ENCODE peak calls at places on chromosomes 1 and 21, in nine cellular contexts. N is mucosa of gallbladder, S is left cardiac atrium, Q is NCI-H2081 treated with DMSO at 0.1 percent for 48 hours, J is Right ventricle myocardium inferior, T is germinal center, I is caudate nucleus, L is HFF-Myc, Y is ureter. B is an unnamed sample.

GRCh38 chr1:185317886-185318310 is 855 bp upstream of the IVNS1ABP start:
- DNase-seq in T (peak; percentile 56), L (no peak), I (no peak), S (peak; percentile 28), Y (peak; percentile 54), Q (no peak), N (peak; percentile 46), J (peak; percentile 69), B (no peak)

GRCh38 chr21:41871302-41872030 is 7.7 kb downstream of the PRDM15 start:
- DNase-seq in Q (no peak), Y (no peak), J (no peak), I (no peak), S (no peak), T (no peak), L (no peak), N (no peak), B (no peak)

GRCh38 chr1:178542554-178543290 is 29.8 kb downstream of the TEX35 start:
- DNase-seq in N (peak; percentile 91), Y (peak; percentile 93), T (peak; percentile 91), J (peak; percentile 90), Q (no peak), I (peak; percentile 68), S (peak; percentile 89), L (peak; percentile 70), B (peak; percentile 70)

GRCh38 chr1:155893389-155894142 is 17.6 kb downstream of the RIT1 start:
- DNase-seq in T (no peak), L (peak; percentile 79), Y (peak; percentile 46), N (no peak), Q (no peak), J (no peak), I (no peak), S (peak; percentile 30), B (no peak)

GRCh38 chr1:192225713-192226112 is 67.5 kb downstream of the RGS18 start:
- DNase-seq in T (no peak), N (no peak), Q (no peak), Y (no peak), L (peak; percentile 3), J (no peak), I (no peak), S (no peak), B (no peak)

GRCh38 chr1:30879126-30879786 is 29.3 kb downstream of the SDC3 start:
- DNase-seq in Y (no peak), L (no peak), I (no peak), S (no peak), N (no peak), Q (no peak), J (peak; percentile 34), T (no peak), B (no peak)

GRCh38 chr1:66924756-66925557 is at the start of the genes DNAI4 and MIER1:
- DNase-seq in Q (peak; percentile 96), N (peak; percentile 98), J (peak; percentile 100), I (peak; percentile 93), Y (peak; percentile 98), S (peak; percentile 98), T (peak; percentile 99), L (peak; percentile 92), B (peak; percentile 98)

GRCh38 chr21:41678016-41678935 is 88.6 kb downstream of the RIPK4 start:
- DNase-seq in I (no peak), Q (no peak), J (no peak), T (no peak), N (peak; percentile 90), Y (peak; percentile 77), L (no peak), S (no peak), B (no peak)

GRCh38 chr1:216095400-216095799 is 327.8 kb downstream of the USH2A start:
- DNase-seq in I (no peak), N (no peak), Q (no peak), T (no peak), S (no peak), L (no peak), Y (no peak), J (no peak), B (no peak)

GRCh38 chr1:19981507-19982312 is 2.3 kb upstream of the PLA2G2A start:
- DNase-seq in T (no peak), L (no peak), Y (no peak), J (no peak), S (peak; percentile 41), Q (no peak), I (no peak), N (no peak), B (no peak)

GRCh38 chr1:83931658-83932253 is 67.2 kb downstream of the TTLL7 start:
- DNase-seq in T (peak; percentile 42), J (no peak), L (no peak), S (no peak), I (no peak), N (peak; percentile 30), Y (no peak), Q (peak; percentile 37), B (peak; percentile 76)

GRCh38 chr1:109917429-109918076 is 6.9 kb downstream of the CSF1 start:
- DNase-seq in S (no peak), N (no peak), I (no peak), Q (no peak), Y (no peak), T (no peak), L (no peak), J (no peak), B (no peak)

GRCh38 chr1:91555821-91556531 is 55.3 kb downstream of the CDC7 start:
- DNase-seq in L (no peak), Q (no peak), N (no peak), S (no peak), Y (no peak), J (no peak), T (no peak), I (no peak), B (no peak)

GRCh38 chr1:43229831-43230780 is 39.7 kb upstream of the TMEM125 start:
- DNase-seq in Y (peak; percentile 34), N (no peak), J (no peak), I (no peak), T (no peak), Q (no peak), L (no peak), S (no peak), B (no peak)

GRCh38 chr1:22889213-22889827 is 83.3 kb downstream of the LACTBL1 start:
- DNase-seq in S (no peak), I (no peak), N (no peak), T (peak; percentile 42), Y (no peak), L (no peak), Q (no peak), J (peak; percentile 2), B (no peak)

GRCh38 chr1:45722809-45723208 is 27.6 kb downstream of the IPP start:
- DNase-seq in N (no peak), T (no peak), Y (no peak), I (no peak), L (no peak), Q (no peak), J (no peak), S (no peak), B (no peak)

GRCh38 chr1:4262665-4263064 is 362.6 kb upstream of the C1orf174 start:
- DNase-seq in L (no peak), Y (no peak), I (no peak), T (no peak), S (no peak), Q (no peak), N (no peak), J (no peak), B (no peak)

GRCh38 chr1:84750110-84750509 is 59.8 kb upstream of the SSX2IP start:
- DNase-seq in Q (no peak), J (no peak), T (no peak), L (no peak), S (no peak), Y (peak; percentile 50), N (no peak), I (no peak), B (no peak)

GRCh38 chr1:190578015-190578414 is 100.4 kb upstream of the BRINP3 start:
- DNase-seq in Q (no peak), T (no peak), Y (no peak), I (no peak), N (no peak), J (no peak), L (peak; percentile 1), S (no peak), B (no peak)

GRCh38 chr21:44524412-44525371 is 15.3 kb downstream of the KRTAP10-1 start:
- DNase-seq in Q (no peak), T (no peak), I (no peak), N (no peak), S (no peak), Y (no peak), J (no peak), L (no peak), B (no peak)

GRCh38 chr1:22114083-22115012 is 28.5 kb downstream of the WNT4 start:
- DNase-seq in S (peak; percentile 68), T (no peak), Q (no peak), I (no peak), J (no peak), Y (no peak), N (no peak), L (no peak), B (no peak)

GRCh38 chr1:10152709-10153284 is 57.6 kb upstream of the KIF1B start:
- DNase-seq in Y (peak; percentile 53), Q (no peak), J (peak; percentile 75), L (no peak), S (peak; percentile 31), T (peak; percentile 14), N (peak; percentile 29), I (peak; percentile 73), B (peak; percentile 87)

GRCh38 chr1:161678510-161678909 is 15.6 kb downstream of the FCGR2B start:
- DNase-seq in Y (no peak), T (no peak), N (no peak), I (no peak), Q (no peak), J (no peak), L (no peak), S (no peak), B (no peak)

GRCh38 chr1:43834280-43835140 is 99.1 kb upstream of the ARTN start:
- DNase-seq in I (no peak), S (peak; percentile 24), J (no peak), Q (no peak), T (no peak), N (no peak), Y (no peak), L (peak; percentile 78), B (no peak)

GRCh38 chr1:81379430-81379829 is 421.3 kb upstream of the ADGRL2 start:
- DNase-seq in Q (no peak), S (no peak), Y (no peak), L (no peak), T (no peak), I (no peak), J (no peak), N (no peak), B (no peak)

GRCh38 chr1:241957692-241958494 is at the start of gene BECN2:
- DNase-seq in Y (no peak), J (no peak), Q (no peak), T (no peak), N (no peak), S (no peak), L (no peak), I (no peak), B (no peak)

GRCh38 chr1:245809361-245809760 is 654.6 kb downstream of the KIF26B start:
- DNase-seq in T (no peak), N (no peak), L (no peak), J (no peak), Y (no peak), S (no peak), Q (no peak), I (no peak), B (no peak)